ENCODE peak calls at places on chromosomes 11 and 22, in five cellular contexts. O, M, G, L and X are unnamed samples.

GRCh38 chr11:117239295-117239694 is 6.8 kb downstream of the RNF214 start:
- DNase-seq in O (peak; percentile 94), M (no peak), G (peak; percentile 97), L (no peak), X (no peak)

GRCh38 chr11:6565325-6565724 is 38.1 kb downstream of the RRP8 start:
- DNase-seq in O (no peak), M (no peak), G (no peak), L (no peak), X (no peak)

GRCh38 chr22:40176921-40177737 is 596 bp upstream of the TNRC6B start:
- DNase-seq in O (no peak), M (peak; percentile 18), G (peak; percentile 81), L (peak; percentile 63), X (no peak)

GRCh38 chr11:18457435-18457834 is 1.8 kb downstream of the LDHAL6A start:
- DNase-seq in O (no peak), M (no peak), G (no peak), L (no peak), X (no peak)

GRCh38 chr11:10650166-10650565 is 43.4 kb downstream of the IRAG1 start:
- DNase-seq in O (no peak), M (no peak), G (no peak), L (no peak), X (no peak)

GRCh38 chr11:100624346-100624745 is 62.7 kb upstream of the ARHGAP42 start:
- DNase-seq in O (no peak), M (no peak), G (no peak), L (no peak), X (no peak)

GRCh38 chr11:112795142-112795815 is 165.9 kb upstream of the NCAM1 start:
- DNase-seq in O (no peak), M (no peak), G (peak; percentile 76), L (no peak), X (no peak)

GRCh38 chr22:45262931-45263789 is 21.6 kb upstream of the UPK3A start:
- DNase-seq in O (no peak), M (peak; percentile 46), G (peak; percentile 10), L (no peak), X (no peak)

GRCh38 chr22:29481265-29482000 is 1.4 kb downstream of the NEFH start:
- DNase-seq in O (no peak), M (no peak), G (no peak), L (no peak), X (no peak)

GRCh38 chr11:77672276-77672675 is 34.7 kb upstream of the CLNS1A start:
- DNase-seq in O (peak; percentile 78), M (no peak), G (peak; percentile 92), L (no peak), X (no peak)

GRCh38 chr22:37806409-37807338 is 1.1 kb upstream of the GCAT start:
- DNase-seq in O (no peak), M (no peak), G (peak; percentile 86), L (no peak), X (no peak)

GRCh38 chr11:5204787-5205186 is 4.3 kb upstream of the OR51V1 start:
- DNase-seq in O (peak; percentile 50), M (no peak), G (peak; percentile 80), L (no peak), X (peak; percentile 16)

GRCh38 chr11:69888671-69889076 is 69.5 kb upstream of the FGF3 start:
- DNase-seq in O (no peak), M (peak; percentile 53), G (peak; percentile 58), L (peak; percentile 86), X (peak; percentile 73)

GRCh38 chr11:68371176-68372041 is 59.0 kb downstream of the LRP5 start:
- DNase-seq in O (no peak), M (peak; percentile 66), G (peak; percentile 21), L (no peak), X (no peak)

GRCh38 chr11:36091256-36091811 is 147.5 kb downstream of the LDLRAD3 start:
- DNase-seq in O (peak; percentile 76), M (no peak), G (no peak), L (no peak), X (no peak)

GRCh38 chr11:120168108-120168959 is 30.4 kb upstream of the TRIM29 start:
- DNase-seq in O (no peak), M (no peak), G (peak; percentile 32), L (no peak), X (no peak)